ENCODE peak calls at places on chromosomes 1 and 21, in eight cellular contexts. Q, O, X, Y, C, G, P and N are unnamed samples.

GRCh38 chr21:44903054-44903685 is 17.5 kb downstream of the ITGB2 start:
- DNase-seq in Y (no peak), C (no peak), O (no peak), P (no peak), Q (no peak), G (no peak), X (no peak), N (no peak)

GRCh38 chr1:168164771-168165170 is 14.0 kb upstream of the TIPRL start:
- DNase-seq in O (peak; percentile 21), C (no peak), X (no peak), P (no peak), Q (no peak), G (no peak), Y (no peak), N (no peak)

GRCh38 chr1:244104309-244105060 is 53.4 kb downstream of the ZBTB18 start:
- DNase-seq in O (peak; percentile 82), P (no peak), C (peak; percentile 71), Q (peak; percentile 85), X (no peak), Y (peak; percentile 88), G (no peak), N (peak; percentile 69)

GRCh38 chr1:39105061-39105840 is 79.1 kb downstream of the NDUFS5 start:
- DNase-seq in Y (no peak), O (peak; percentile 45), C (peak; percentile 62), G (no peak), P (peak; percentile 57), X (no peak), Q (peak; percentile 82), N (no peak)

GRCh38 chr1:228084325-228084724 is 1.8 kb downstream of the ARF1 start:
- DNase-seq in X (no peak), C (peak; percentile 78), P (peak; percentile 51), Q (peak; percentile 77), G (no peak), O (peak; percentile 96), Y (no peak), N (no peak)

GRCh38 chr21:33490991-33491372 is 534 bp downstream of the DNAJC28 start:
- DNase-seq in C (no peak), Q (peak; percentile 8), O (peak; percentile 8), G (no peak), Y (no peak), P (no peak), X (no peak), N (no peak)

GRCh38 chr1:78678324-78678723 is 28.7 kb downstream of the IFI44 start:
- DNase-seq in X (no peak), Y (no peak), Q (no peak), G (no peak), O (no peak), C (no peak), P (peak; percentile 60), N (no peak)

GRCh38 chr1:1168451-1169411 is 4.9 kb upstream of the TTLL10 start:
- DNase-seq in Y (no peak), G (no peak), Q (no peak), C (no peak), P (no peak), X (no peak), O (no peak), N (no peak)

GRCh38 chr1:112501810-112502641 is 6.7 kb upstream of the WNT2B start:
- DNase-seq in C (peak; percentile 72), Q (peak; percentile 86), X (no peak), Y (no peak), O (peak; percentile 67), G (peak; percentile 70), P (peak; percentile 10), N (no peak)

GRCh38 chr1:195663549-195664280 is 944.5 kb downstream of the KCNT2 start:
- DNase-seq in C (peak; percentile 74), Q (peak; percentile 70), G (no peak), X (no peak), Y (peak; percentile 51), O (peak; percentile 85), P (no peak), N (peak; percentile 22)

DNA sequence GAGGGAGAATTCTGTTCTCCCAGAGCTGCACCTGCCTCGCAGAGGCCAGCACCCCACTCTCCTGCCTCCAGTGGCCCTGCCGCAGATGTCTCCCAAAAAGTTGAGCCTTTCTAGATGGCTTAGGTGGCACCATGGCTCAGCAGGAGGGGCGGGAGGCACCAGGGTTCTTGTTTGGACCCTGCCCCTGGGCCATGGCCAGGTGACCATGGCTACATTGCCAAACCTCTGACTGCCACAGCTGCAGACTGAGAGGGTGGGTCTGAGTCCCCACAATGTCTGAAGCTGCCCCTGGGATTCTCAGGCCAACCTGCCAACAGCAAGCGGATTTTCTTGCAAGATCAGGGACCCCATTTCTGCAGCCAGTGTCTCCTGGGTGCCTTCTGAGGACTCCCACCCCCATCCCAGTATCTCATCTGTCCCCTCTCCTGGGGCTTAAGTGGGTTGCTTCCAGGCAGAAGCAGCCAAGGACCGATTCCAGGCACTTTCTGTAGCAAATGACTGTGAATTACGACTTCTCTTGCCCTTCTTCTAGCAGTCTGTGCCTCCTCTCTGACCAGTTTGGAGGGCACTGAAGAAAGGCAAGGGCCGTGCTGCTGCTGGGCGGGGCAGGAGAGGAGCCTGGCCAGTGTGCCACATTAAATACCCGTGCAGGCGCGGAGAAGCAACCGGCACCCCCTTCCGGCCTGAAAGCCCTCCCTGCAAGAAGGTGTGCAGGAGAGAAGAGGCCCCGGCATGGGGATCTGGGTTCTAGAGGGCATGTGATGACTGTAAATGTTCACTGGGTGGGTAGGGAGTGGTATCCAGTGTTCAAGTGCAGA is 22.5 kb downstream of the SESN2 start:
- DNase-seq in Q (no peak), C (no peak), P (no peak), O (no peak), G (no peak), Y (no peak), X (no peak), N (no peak)
- H3K4me3 ChIP-seq in Q (no peak overlapping the region), C (no peak overlapping the region), P (no peak overlapping the region), O (no peak overlapping the region), G (no peak overlapping the region), Y (no peak overlapping the region), X (no peak overlapping the region), N (no peak overlapping the region)

GRCh38 chr1:57911427-57911826 is 487.6 kb upstream of the DAB1 start:
- DNase-seq in C (no peak), Y (no peak), X (no peak), O (no peak), G (no peak), P (no peak), Q (no peak), N (no peak)

GRCh38 chr1:57916034-57916433 is 492.2 kb upstream of the DAB1 start:
- DNase-seq in G (no peak), X (no peak), Y (no peak), C (no peak), P (no peak), O (no peak), Q (no peak), N (no peak)

GRCh38 chr1:57910782-57911181 is 486.9 kb upstream of the DAB1 start:
- DNase-seq in C (no peak), Q (no peak), G (no peak), Y (no peak), P (no peak), X (no peak), O (no peak), N (no peak)

GRCh38 chr1:57908471-57908870 is 484.6 kb upstream of the DAB1 start:
- DNase-seq in G (no peak), P (no peak), Y (no peak), O (no peak), Q (no peak), C (no peak), X (no peak), N (no peak)

DNA sequence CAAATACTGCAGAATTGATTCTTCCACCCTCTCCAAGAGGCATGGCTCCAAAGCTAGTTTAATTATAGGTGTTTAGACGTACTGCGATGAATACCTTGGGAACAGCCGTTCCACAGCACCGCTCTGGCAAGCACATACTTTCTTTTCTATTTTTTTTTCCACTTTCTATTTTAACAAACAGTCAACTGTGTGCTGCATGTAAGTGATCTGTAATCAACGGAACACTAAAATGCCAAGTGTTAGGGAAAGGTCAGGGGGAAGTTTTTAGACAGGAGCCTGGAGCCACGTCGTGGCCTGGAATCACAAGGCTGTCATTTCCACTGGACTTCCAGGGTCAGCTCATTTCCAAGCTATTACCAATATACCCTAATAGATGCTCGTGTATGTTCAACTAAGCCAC is 486.5 kb upstream of the DAB1 start:
- DNase-seq in G (no peak), Q (no peak), Y (no peak), C (no peak), P (no peak), O (no peak), X (no peak), N (no peak)
- TF ChIP-seq CTCF in G (no peak), Q (no peak), Y (no peak), C (no peak), P (no peak), O (no peak), X (no peak), N (no peak)

GRCh38 chr1:66980745-66981367 is 56.1 kb downstream of the MIER1 start:
- DNase-seq in C (peak; percentile 33), P (no peak), O (peak; percentile 49), Q (no peak), G (no peak), X (no peak), Y (no peak), N (no peak)

GRCh38 chr1:66981679-66982078 is 56.9 kb downstream of the MIER1 start:
- DNase-seq in X (no peak), Q (peak; percentile 36), O (peak; percentile 43), C (peak; percentile 18), Y (no peak), P (peak; percentile 52), G (no peak), N (no peak)

GRCh38 chr1:66985835-66986234 is 61.0 kb downstream of the MIER1 start:
- DNase-seq in G (no peak), C (no peak), O (no peak), Q (no peak), P (no peak), Y (no peak), X (no peak), N (no peak)

GRCh38 chr1:66982561-66983285 is 57.9 kb downstream of the MIER1 start:
- DNase-seq in X (no peak), G (no peak), P (peak; percentile 24), Y (no peak), C (no peak), Q (no peak), O (no peak), N (no peak)

GRCh38 chr1:66984491-66984890 is 59.7 kb downstream of the MIER1 start:
- DNase-seq in Q (no peak), C (no peak), P (no peak), G (no peak), O (no peak), X (no peak), Y (no peak), N (no peak)
- H3K4me3 ChIP-seq in Q (no peak overlapping the region), C (no peak overlapping the region), P (no peak overlapping the region), G (no peak overlapping the region), O (no peak overlapping the region), X (no peak overlapping the region), Y (no peak overlapping the region), N (no peak overlapping the region)

DNA sequence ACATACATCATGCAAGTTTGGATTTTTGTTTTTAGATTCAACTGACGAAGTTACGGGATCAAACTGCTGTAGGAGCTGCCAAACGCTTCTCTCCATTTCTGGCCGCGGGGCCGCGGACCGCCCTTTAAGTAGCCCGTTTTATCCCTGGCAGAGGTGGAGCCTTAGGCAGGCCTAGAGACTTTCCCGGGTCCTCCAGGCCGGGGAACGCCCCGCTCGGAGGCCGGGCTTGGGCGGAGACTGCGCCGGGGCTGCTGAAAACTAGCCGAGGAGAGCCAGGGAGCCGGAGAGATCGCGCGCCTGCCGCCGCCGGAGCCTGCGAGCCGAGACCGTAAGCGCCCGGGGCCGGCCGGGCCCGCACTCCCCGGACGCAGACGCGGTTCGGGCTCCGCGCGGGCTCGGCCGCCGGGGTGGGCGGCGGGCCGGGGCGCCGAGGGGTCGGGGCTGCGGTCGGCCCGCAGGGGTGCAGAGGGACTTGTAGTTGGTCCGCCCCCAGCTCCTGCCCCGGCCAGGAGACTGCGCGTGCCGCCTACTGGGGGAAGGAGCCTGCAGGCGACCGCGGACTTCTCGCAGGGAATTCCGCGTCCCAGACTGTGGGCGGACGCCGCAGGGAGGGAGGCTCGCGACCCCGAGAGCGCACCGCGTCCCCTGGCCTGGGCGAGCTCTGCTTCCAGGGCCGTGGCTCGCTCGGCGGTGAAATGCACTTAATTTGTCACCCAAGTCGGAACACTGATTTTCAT is at the start of gene EPHX1:
- DNase-seq in Y (peak; percentile 57), G (peak; percentile 89), O (peak; percentile 79), P (peak; percentile 94), C (peak; percentile 89), Q (peak; percentile 93), X (peak; percentile 62), N (peak; percentile 63)
- TF ChIP-seq CTCF in Y (peak; percentile 34), G (peak; percentile 47), O (no peak), P (peak; percentile 25), C (peak; percentile 37), Q (peak; percentile 39), X (peak; percentile 42), N (peak; percentile 38)